ENCODE peak calls at places on chromosomes 3 and 15, in seven cellular contexts. Q is lower lobe of right lung, A is hepatocyte, W is left ventricle myocardium inferior, R is WERI-Rb-1, C is AG09309, H is upper lobe of left lung. P is an unnamed sample.

GRCh38 chr3:195616681-195617080 is 32.9 kb upstream of the APOD start:
- DNase-seq in R (no peak), C (no peak), H (peak), Q (no peak), A (no peak), W (no peak), P (no peak)

GRCh38 chr3:9226326-9226725 is 23.1 kb downstream of the SRGAP3 start:
- DNase-seq in R (peak), H (no peak), A (peak), W (no peak), Q (no peak), C (peak), P (no peak)

GRCh38 chr3:42014443-42014945 is 52.6 kb upstream of the ULK4 start:
- DNase-seq in H (no peak), Q (no peak), W (no peak), R (no peak), C (no peak), A (no peak), P (no peak)

GRCh38 chr3:49799761-49800160 is at the start of gene CDHR4:
- DNase-seq in C (peak), Q (no peak), W (no peak), H (no peak), R (no peak), A (peak), P (peak)

GRCh38 chr3:144324061-144324460 is 352.4 kb downstream of the DIPK2A start:
- DNase-seq in R (no peak), Q (no peak), A (peak), W (no peak), H (no peak), C (no peak), P (no peak)

GRCh38 chr3:127822836-127823589 is 698 bp upstream of the MGLL start:
- DNase-seq in C (no peak), A (peak), W (peak), H (peak), Q (peak), R (peak), P (no peak)

GRCh38 chr3:177337548-177338331 is 140.5 kb upstream of the TBL1XR1 start:
- DNase-seq in A (no peak), R (no peak), H (no peak), W (no peak), Q (no peak), C (no peak), P (no peak)

GRCh38 chr3:160564205-160564922 is 1.0 kb downstream of the KPNA4 start:
- DNase-seq in C (no peak), Q (peak), R (peak), H (no peak), W (no peak), A (peak), P (no peak)

GRCh38 chr3:17686613-17687012 is 55.8 kb downstream of the TBC1D5 start:
- DNase-seq in H (no peak), W (no peak), R (peak), C (no peak), A (no peak), Q (no peak), P (no peak)

GRCh38 chr15:100106732-100107131 is 235.0 kb downstream of the ADAMTS17 start:
- DNase-seq in Q (no peak), H (no peak), A (no peak), C (no peak), W (no peak), R (no peak), P (no peak)

GRCh38 chr3:194772241-194773000 is 86.7 kb downstream of the FAM43A start:
- DNase-seq in A (no peak), Q (no peak), H (no peak), W (no peak), R (no peak), C (no peak), P (peak)

GRCh38 chr15:42605281-42605744 is 29.9 kb downstream of the STARD9 start:
- DNase-seq in C (no peak), H (no peak), W (no peak), R (no peak), Q (no peak), A (no peak), P (no peak)

GRCh38 chr3:139745831-139746230 is 68.1 kb upstream of the NMNAT3 start:
- DNase-seq in W (no peak), H (no peak), Q (no peak), A (peak), C (no peak), R (no peak), P (no peak)

GRCh38 chr3:114144909-114145688 is 33.8 kb downstream of the DRD3 start:
- DNase-seq in A (no peak), H (no peak), C (peak), R (peak), W (no peak), Q (no peak), P (no peak)

GRCh38 chr3:9914011-9914410 is 2.9 kb upstream of the IL17RC start:
- DNase-seq in A (no peak), W (no peak), R (no peak), C (no peak), Q (no peak), H (no peak), P (no peak)

GRCh38 chr15:80437492-80437891 is 33.3 kb downstream of the ARNT2 start:
- DNase-seq in H (no peak), R (no peak), A (no peak), W (no peak), C (no peak), Q (no peak), P (no peak)

DNA sequence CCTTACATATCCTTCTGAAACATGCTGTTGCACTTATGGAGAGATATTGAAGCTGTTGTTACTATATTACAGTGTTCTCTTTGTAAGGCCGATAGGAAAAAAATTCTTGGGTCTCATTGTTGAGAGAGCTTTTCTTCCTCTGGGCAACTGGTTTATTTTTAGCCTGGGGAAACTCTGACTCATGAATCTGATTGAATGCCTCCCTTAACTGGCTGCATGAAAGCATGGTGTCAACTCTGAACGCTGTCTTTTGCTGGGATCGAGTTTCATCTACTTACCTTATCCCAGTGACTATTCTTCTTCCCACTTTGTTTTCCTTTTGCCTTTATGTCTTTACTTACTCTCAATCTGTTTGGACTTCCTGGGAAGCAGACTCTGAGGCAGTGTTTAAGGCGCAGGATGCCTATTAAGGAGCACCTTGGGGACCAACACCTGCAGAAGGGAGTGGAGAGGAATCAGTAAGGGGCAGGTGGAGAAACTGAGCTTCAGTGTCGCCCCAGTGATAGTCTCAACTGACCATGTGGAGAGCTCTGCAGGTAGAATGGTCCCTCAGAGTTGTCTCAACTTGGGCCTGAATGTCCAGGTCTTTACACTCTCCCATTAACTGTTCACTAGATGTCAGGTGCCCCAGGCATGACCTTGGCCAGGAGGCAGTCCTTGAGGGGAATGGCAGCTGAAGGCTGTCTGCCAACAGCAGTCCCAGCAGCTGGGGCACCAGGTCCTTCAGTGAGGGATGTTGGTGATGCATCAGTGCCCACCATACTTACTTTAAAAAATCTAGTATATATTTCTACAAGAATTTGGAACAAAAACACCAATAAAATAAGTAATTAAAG is 88.9 kb upstream of the CCNL1 start:
- DNase-seq in H (no peak), R (no peak), W (peak), A (peak), C (peak), Q (no peak), P (no peak)
- TF ChIP-seq CTCF in H (no peak), R (no peak), W (no peak), A (no peak), C (no peak), Q (no peak), P (no peak)

DNA sequence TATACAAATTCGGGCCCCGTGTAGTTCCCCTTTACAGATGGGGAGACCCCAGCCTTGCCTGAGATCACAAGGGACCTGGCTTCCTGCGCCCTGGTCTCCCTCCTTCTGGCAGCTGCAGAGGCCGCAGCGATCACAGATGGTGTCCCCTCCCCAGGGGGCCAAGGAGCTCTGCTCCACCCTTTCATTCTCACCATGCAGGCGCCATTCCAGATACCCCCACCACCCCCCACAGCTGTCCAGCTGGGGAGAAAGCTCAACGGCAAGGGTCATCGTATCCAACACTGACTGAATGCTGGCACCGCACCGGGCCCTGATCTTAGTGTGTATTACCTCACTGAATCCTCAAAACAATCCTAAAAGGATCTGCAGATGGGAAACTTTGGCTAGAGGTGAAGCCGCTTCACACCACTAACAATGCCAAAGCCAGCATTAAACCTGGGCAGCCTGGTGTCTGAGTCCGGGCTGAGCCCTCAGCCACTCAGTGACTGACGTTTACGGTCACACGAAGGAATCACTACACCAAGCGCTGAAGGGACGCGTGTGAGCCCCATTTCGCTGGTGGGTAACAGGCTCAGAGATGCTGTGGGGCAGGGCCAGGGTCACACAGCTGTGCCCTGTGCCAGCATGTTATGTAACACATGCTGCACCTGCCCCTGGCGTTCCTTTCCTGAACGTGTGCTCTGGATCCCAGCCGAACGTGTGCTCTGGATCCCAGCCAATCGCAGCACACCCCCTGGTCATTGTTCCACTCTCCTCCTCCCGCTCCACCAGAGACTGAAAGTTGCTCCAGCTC is 51.9 kb downstream of the IQSEC1 start:
- DNase-seq in R (peak), C (no peak), W (peak), Q (peak), A (no peak), H (no peak), P (no peak)
- H3K4me3 ChIP-seq in R (peak), C (no peak), W (peak), Q (no peak), A (no peak), H (no peak), P (no peak)

GRCh38 chr15:50182233-50183013 is 427 bp downstream of the SLC27A2 start:
- DNase-seq in R (peak), C (no peak), W (no peak), H (peak), Q (peak), A (peak), P (no peak)
- TF ChIP-seq CTCF in R (no peak), C (no peak), W (no peak), H (no peak), Q (no peak), A (no peak), P (no peak)

DNA sequence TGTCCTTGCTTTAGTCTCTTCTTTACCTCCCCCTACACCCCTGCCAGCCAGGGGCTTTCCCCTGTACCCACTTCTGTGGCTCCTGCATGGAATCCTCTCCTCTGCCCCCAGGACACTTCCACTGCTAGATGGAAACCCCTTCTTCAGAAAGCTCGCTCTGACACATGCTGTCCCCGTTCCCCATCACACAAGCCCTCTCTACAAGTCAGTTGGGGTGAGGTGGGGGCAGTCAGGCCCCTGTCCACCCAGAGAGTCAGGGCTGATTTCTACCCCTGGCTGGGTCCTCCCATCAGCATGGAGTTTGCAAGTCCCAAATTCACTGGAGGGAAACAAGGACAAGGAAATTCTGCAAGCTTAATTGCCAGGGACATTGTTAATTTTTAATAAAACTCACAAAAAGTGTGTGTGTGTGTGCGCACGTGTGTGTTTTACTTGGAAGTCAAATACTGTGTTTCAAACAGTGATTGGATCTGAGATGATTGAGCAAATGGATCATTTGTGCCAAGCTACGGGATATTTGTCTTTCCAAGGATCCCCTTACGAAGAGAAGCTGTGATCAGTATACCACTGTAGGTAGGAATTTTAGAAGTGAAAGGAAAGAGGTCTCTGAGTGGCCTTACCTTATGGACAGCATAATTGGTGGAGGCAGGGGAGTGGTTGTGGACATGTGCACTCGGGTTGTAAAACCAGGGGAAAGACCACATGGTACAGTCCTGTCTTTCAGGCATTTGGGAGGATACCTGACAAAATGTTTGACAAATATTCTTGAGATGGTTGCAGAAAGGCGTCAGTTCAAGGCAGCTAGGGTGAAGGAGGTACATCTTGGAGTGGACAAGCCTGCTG is 1.5 kb upstream of the AMOTL2 start:
- DNase-seq in A (peak), R (no peak), H (no peak), Q (no peak), W (no peak), C (no peak), P (no peak)
- H3K4me3 ChIP-seq in A (no peak), R (peak), H (no peak), Q (no peak), W (peak), C (no peak), P (no peak)

GRCh38 chr15:78418681-78419080 is 19.3 kb upstream of the IREB2 start:
- DNase-seq in W (no peak), H (no peak), C (no peak), A (no peak), Q (no peak), R (no peak), P (no peak)

GRCh38 chr15:78414608-78415250 is 23.3 kb upstream of the IREB2 start:
- DNase-seq in Q (no peak), H (no peak), C (no peak), W (no peak), R (no peak), A (no peak), P (no peak)

GRCh38 chr15:78419331-78419730 is 18.7 kb upstream of the IREB2 start:
- DNase-seq in R (no peak), C (no peak), W (no peak), Q (no peak), A (no peak), H (no peak), P (peak)

GRCh38 chr15:78418239-78418638 is 19.8 kb upstream of the IREB2 start:
- DNase-seq in W (no peak), A (no peak), Q (no peak), R (no peak), C (no peak), H (no peak), P (no peak)

GRCh38 chr15:78415284-78415683 is 22.7 kb upstream of the IREB2 start:
- DNase-seq in C (no peak), W (no peak), R (peak), Q (no peak), A (peak), H (no peak), P (no peak)
- TF ChIP-seq CTCF in C (peak), W (peak), R (peak), Q (no peak), A (peak), H (no peak), P (no peak)